ENCODE peak calls at places on chromosome 19, in five cellular contexts. Q is lower leg skin, N is thoracic aorta, H is astrocyte of the spinal cord, J is cardiac muscle cell. F is an unnamed sample.
A peak's percentile ranks its signal among the peaks of the same experiment; 100 is the strongest.

GRCh38 chr19:17281391-17282304 is at the start of gene ANKLE1:
- DNase-seq in J (peak; percentile 50), H (no peak), N (no peak), Q (no peak), F (no peak)

GRCh38 chr19:850221-850978 is 1.7 kb upstream of the ELANE start:
- DNase-seq in Q (peak; percentile 86), H (peak; percentile 83), J (peak; percentile 24), N (peak; percentile 61), F (no peak)

GRCh38 chr19:37452500-37453245 is 14.6 kb downstream of the ZNF569 start:
- DNase-seq in J (no peak), N (no peak), H (no peak), Q (no peak), F (no peak)

GRCh38 chr19:16822648-16823047 is 6.5 kb upstream of the SIN3B start:
- DNase-seq in Q (no peak), N (no peak), J (no peak), H (no peak), F (no peak)

GRCh38 chr19:36245210-36246005 is 30.5 kb downstream of the ZNF146 start:
- DNase-seq in Q (no peak), N (no peak), J (no peak), H (no peak), F (peak; percentile 37)

GRCh38 chr19:6084821-6085220 is 25.5 kb downstream of the RFX2 start:
- DNase-seq in N (no peak), J (no peak), H (no peak), Q (no peak), F (no peak)

GRCh38 chr19:3458229-3458555 is 22.1 kb downstream of the SMIM24 start:
- DNase-seq in Q (no peak), N (no peak), J (peak; percentile 39), H (peak; percentile 88), F (no peak)

GRCh38 chr19:42149447-42150202 is 17.4 kb upstream of the POU2F2 start:
- DNase-seq in Q (no peak), N (no peak), J (no peak), H (no peak), F (no peak)

GRCh38 chr19:40640744-40641143 is 39.6 kb downstream of the LTBP4 start:
- DNase-seq in H (no peak), N (no peak), Q (no peak), J (no peak), F (no peak)

GRCh38 chr19:47330466-47330869 is 1.5 kb upstream of the C5AR2 start:
- DNase-seq in H (peak; percentile 29), N (no peak), J (no peak), Q (peak; percentile 31), F (no peak)

GRCh38 chr19:18660051-18660910 is 23.2 kb upstream of the CRTC1 start:
- DNase-seq in J (no peak), H (peak; percentile 72), Q (no peak), N (peak; percentile 53), F (no peak)

GRCh38 chr19:41425174-41426115 is 1.7 kb downstream of the B3GNT8 start:
- DNase-seq in H (no peak), J (no peak), N (no peak), Q (no peak), F (no peak)

GRCh38 chr19:48887861-48888612 is 10.5 kb downstream of the TULP2 start:
- DNase-seq in N (no peak), J (no peak), H (no peak), Q (no peak), F (no peak)

GRCh38 chr19:58079792-58080191 is 18.2 kb downstream of the ZSCAN18 start:
- DNase-seq in H (no peak), J (no peak), N (no peak), Q (no peak), F (no peak)

GRCh38 chr19:8262431-8262830 is 45.7 kb downstream of the CD320 start:
- DNase-seq in H (no peak), J (no peak), Q (no peak), N (no peak), F (no peak)

GRCh38 chr19:7919681-7920519 is at the start of gene SNAPC2:
- DNase-seq in Q (peak; percentile 96), J (peak; percentile 95), N (peak; percentile 82), H (peak; percentile 96), F (peak; percentile 95)

GRCh38 chr19:33158365-33158764 is 26.5 kb downstream of the WDR88 start:
- DNase-seq in J (no peak), Q (no peak), N (no peak), H (no peak), F (no peak)

GRCh38 chr19:30602661-30603322 is 230.6 kb downstream of the ZNF536 start:
- DNase-seq in J (no peak), N (no peak), H (no peak), Q (no peak), F (no peak)

GRCh38 chr19:16070366-16070990 is 5.8 kb upstream of the TPM4 start:
- DNase-seq in N (peak; percentile 57), J (no peak), Q (peak; percentile 86), H (no peak), F (no peak)

GRCh38 chr19:11177592-11177991 is 19.8 kb downstream of the KANK2 start:
- DNase-seq in Q (no peak), J (no peak), N (no peak), H (no peak), F (no peak)

GRCh38 chr19:11173516-11174155 is 18.1 kb upstream of the SPC24 start:
- DNase-seq in N (no peak), Q (no peak), H (no peak), J (no peak), F (no peak)

GRCh38 chr19:11174336-11174735 is 18.8 kb upstream of the SPC24 start:
- DNase-seq in N (no peak), H (no peak), Q (no peak), J (no peak), F (no peak)

GRCh38 chr19:11176466-11177193 is 20.7 kb downstream of the KANK2 start:
- DNase-seq in N (no peak), Q (no peak), H (no peak), J (no peak), F (no peak)

DNA sequence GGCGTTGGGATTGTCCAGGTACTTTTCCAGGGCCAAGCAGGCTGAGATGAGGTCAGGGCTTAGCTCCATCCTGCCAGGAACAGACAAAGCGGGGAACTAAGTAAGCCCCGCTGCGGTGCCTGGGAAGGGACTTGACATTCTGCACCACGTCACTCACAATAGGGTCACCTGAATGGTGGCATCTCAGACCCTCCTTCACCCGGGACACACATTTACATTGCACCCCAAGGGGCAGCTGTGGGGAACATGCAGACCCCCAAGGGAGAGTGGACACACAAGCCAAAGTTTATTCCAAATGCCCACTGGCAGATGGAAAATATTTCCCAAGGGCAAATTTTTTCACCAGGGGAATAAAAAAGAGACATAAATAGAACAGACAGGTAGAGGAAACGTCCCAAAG is 20.3 kb upstream of the SPC24 start:
- DNase-seq in Q (no peak), J (no peak), H (no peak), N (no peak), F (no peak)
- TF ChIP-seq CTCF in Q (no peak), J (no peak), H (no peak), N (no peak), F (no peak)

GRCh38 chr19:38717855-38718254 is 26.4 kb downstream of the CAPN12 start:
- DNase-seq in Q (no peak), N (no peak), H (no peak), J (no peak), F (no peak)

GRCh38 chr19:38717051-38717450 is 27.2 kb downstream of the CAPN12 start:
- DNase-seq in H (no peak), N (no peak), J (no peak), Q (no peak), F (no peak)

GRCh38 chr19:38720559-38721236 is 23.6 kb downstream of the CAPN12 start:
- DNase-seq in J (no peak), H (no peak), N (no peak), Q (no peak), F (no peak)

GRCh38 chr19:38719761-38720558 is 24.3 kb downstream of the CAPN12 start:
- DNase-seq in H (peak; percentile 78), Q (no peak), N (no peak), J (no peak), F (no peak)

GRCh38 chr19:38718747-38719543 is 25.3 kb downstream of the CAPN12 start:
- DNase-seq in N (no peak), J (peak; percentile 59), H (peak; percentile 59), Q (no peak), F (no peak)
- TF ChIP-seq CTCF in N (peak; percentile 42), J (peak; percentile 63), H (peak; percentile 57), Q (no peak), F (peak; percentile 48)

GRCh38 chr19:27964165-27964564 is 1248.8 kb downstream of the UQCRFS1 start:
- DNase-seq in N (no peak), J (no peak), H (no peak), Q (no peak), F (no peak)

GRCh38 chr19:27971071-27971470 is 1241.9 kb downstream of the UQCRFS1 start:
- DNase-seq in H (no peak), J (peak; percentile 32), Q (no peak), N (no peak), F (no peak)

GRCh38 chr19:27971869-27972268 is 1241.1 kb downstream of the UQCRFS1 start:
- DNase-seq in H (no peak), N (no peak), J (no peak), Q (no peak), F (no peak)

GRCh38 chr19:27962260-27962659 is 1250.7 kb downstream of the UQCRFS1 start:
- DNase-seq in Q (no peak), J (no peak), N (no peak), H (peak; percentile 20), F (no peak)

DNA sequence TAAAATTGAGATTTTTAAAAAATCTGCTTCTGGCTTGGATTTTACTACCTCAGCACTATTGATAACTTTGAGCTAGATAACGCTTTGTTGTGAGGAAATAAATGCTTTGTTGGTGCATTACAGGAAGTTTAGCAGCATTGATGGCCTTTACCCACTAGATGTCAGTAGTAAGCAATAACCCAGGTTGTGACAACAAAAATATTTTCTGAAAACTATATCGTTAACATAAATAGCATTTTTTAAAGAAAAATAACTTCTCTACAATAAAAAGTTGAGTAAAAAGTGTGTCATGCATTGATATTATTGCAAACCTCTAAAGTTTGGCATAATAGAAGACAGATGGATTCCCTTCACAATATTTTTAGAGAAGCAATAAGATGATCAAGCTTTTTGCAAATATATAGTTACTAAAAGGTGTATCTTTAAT is 1246.5 kb downstream of the UQCRFS1 start:
- DNase-seq in H (peak; percentile 14), J (no peak), N (no peak), Q (no peak), F (no peak)
- TF ChIP-seq CTCF in H (peak; percentile 69), J (peak; percentile 74), N (no peak), Q (no peak), F (peak; percentile 74)

DNA sequence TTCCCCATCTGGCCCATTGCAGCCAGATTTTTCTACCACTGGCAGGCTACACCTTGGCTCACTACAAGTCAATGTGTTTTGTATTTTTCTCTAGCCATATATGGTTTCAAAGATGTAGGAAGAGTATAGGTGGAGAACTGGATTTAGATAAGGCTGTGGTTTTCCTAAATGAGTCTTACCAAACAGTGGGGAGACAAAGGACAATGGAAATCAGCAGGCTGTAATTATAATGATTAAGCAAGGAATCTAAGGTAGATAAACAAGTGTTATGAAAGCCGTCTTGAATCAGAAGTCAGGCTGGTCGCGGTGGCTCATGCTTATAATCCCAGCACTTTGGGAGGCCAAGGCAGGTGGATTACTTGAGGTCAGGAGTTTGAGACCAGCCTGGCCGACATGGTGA is 11.2 kb downstream of the IGFL1 start:
- DNase-seq in N (no peak), H (no peak), Q (no peak), J (no peak), F (no peak)
- TF ChIP-seq CTCF in N (no peak), H (no peak), Q (no peak), J (no peak), F (no peak)

F was measured in progenitor cell of endocrine pancreas.